ENCODE peak calls at places on chromosomes 12 and 14, in six cellular contexts. H is Panc1, I is SK-N-SH, K is sigmoid colon, P is GM12878, X is transverse colon. Y is an unnamed sample.
A peak's percentile ranks its signal among the peaks of the same experiment; 100 is the strongest.

GRCh38 chr12:77122236-77122635 is 56.9 kb upstream of the E2F7 start:
- DNase-seq in H (peak; percentile 69), X (no peak), P (no peak), I (no peak), K (no peak), Y (no peak)

GRCh38 chr12:68280240-68280639 is 26.8 kb upstream of the IL22 start:
- DNase-seq in X (no peak), I (no peak), P (no peak), K (no peak), H (no peak), Y (no peak)

GRCh38 chr12:115880238-115880637 is 397.3 kb downstream of the MED13L start:
- DNase-seq in X (no peak), P (no peak), H (no peak), I (no peak), K (no peak), Y (no peak)

GRCh38 chr12:131274061-131274460 is 320.4 kb downstream of the ADGRD1 start:
- DNase-seq in K (no peak), H (no peak), I (no peak), P (no peak), X (no peak), Y (no peak)

GRCh38 chr12:63805704-63806672 is 26.3 kb downstream of the RXYLT1 start:
- DNase-seq in I (no peak), K (no peak), H (no peak), X (peak; percentile 37), P (no peak), Y (no peak)

GRCh38 chr12:65123435-65124063 is 2.4 kb upstream of the WIF1 start:
- DNase-seq in X (no peak), I (peak; percentile 15), H (no peak), P (peak; percentile 8), K (no peak), Y (no peak)

GRCh38 chr12:29113101-29113500 is 36.0 kb upstream of the FAR2 start:
- DNase-seq in I (no peak), K (no peak), H (no peak), X (no peak), P (no peak), Y (no peak)

GRCh38 chr14:68987653-68988036 is 8.5 kb upstream of the ACTN1 start:
- DNase-seq in H (no peak), X (no peak), K (no peak), I (peak; percentile 75), P (no peak), Y (no peak)

GRCh38 chr12:14842315-14842714 is 1.0 kb downstream of the ART4 start:
- DNase-seq in P (no peak), K (no peak), H (no peak), I (no peak), X (no peak), Y (no peak)

GRCh38 chr14:93219103-93219726 is 12.2 kb downstream of the UBR7 start:
- DNase-seq in H (no peak), I (peak; percentile 55), X (peak; percentile 46), K (no peak), P (no peak), Y (no peak)

GRCh38 chr12:127150028-127150427 is 1116.9 kb upstream of the TMEM132C start:
- DNase-seq in P (peak; percentile 23), X (no peak), K (no peak), H (no peak), I (no peak), Y (peak; percentile 53)

GRCh38 chr14:68682166-68683103 is 110.4 kb downstream of the ZFP36L1 start:
- DNase-seq in K (peak; percentile 85), P (peak; percentile 48), X (peak; percentile 38), I (no peak), H (no peak), Y (no peak)

GRCh38 chr12:21851151-21851550 is 76.6 kb upstream of the KCNJ8 start:
- DNase-seq in H (no peak), P (no peak), K (no peak), I (no peak), X (no peak), Y (no peak)

GRCh38 chr14:52650774-52651173 is 44.6 kb downstream of the ERO1A start:
- DNase-seq in K (no peak), X (no peak), P (no peak), I (no peak), H (no peak), Y (no peak)

GRCh38 chr12:43832506-43833168 is 3.2 kb upstream of the TMEM117 start:
- DNase-seq in X (no peak), K (no peak), I (no peak), H (no peak), P (no peak), Y (no peak)

GRCh38 chr12:50353869-50354593 is 42.4 kb downstream of the FAM186A start:
- DNase-seq in I (no peak), X (no peak), K (no peak), H (no peak), P (no peak), Y (no peak)

GRCh38 chr12:111412007-111412829 is 6.5 kb downstream of the SH2B3 start:
- DNase-seq in I (peak; percentile 41), P (no peak), X (no peak), K (no peak), H (no peak), Y (no peak)

GRCh38 chr12:13504074-13504473 is 307.5 kb downstream of the EMP1 start:
- DNase-seq in P (no peak), K (no peak), H (no peak), X (no peak), I (no peak), Y (no peak)

DNA sequence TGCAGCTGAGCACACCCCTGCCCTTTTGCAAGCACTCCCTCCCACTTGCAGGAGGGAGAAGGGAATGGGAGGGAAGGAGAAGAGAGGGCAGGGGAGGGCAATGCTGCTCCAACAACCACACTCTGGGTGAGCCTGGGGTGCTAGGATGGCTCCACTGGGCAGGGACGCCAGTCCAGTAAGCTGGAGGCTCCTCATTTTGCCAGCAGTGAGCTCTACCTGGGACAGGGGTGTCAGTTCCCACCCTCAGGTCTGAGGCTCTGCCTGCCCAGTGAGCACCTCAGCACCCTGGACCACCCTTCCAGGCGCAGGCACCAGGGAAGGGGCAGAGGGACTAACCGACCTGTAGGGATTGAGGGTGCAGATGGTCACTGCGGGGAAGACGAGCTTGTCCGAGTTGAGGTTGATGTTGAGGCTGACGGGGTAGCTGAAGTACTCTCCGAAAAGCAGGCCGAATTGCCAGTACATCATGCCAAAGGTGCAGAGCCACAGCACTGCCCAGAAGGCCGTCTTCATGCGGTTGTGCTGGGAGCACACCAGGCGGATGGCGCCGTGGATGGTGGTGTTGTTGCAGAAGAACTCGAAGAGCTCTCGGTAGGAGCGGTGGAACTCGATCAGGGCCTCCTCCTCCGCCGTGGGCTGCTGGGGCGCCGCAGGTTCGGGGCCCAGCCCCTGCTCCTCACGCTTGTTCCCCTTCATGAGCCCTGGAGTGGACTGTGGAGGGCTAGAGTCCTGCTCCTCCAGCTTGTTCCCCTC is 1.2 kb downstream of the SCNN1A start:
- DNase-seq in X (peak; percentile 16), P (no peak), I (no peak), H (no peak), K (peak; percentile 61), Y (no peak)
- TF ChIP-seq POLR2AphosphoS5 in X (no peak), P (no peak), I (no peak), H (no peak), K (no peak), Y (no peak)

GRCh38 chr14:61148742-61149350 is 132.3 kb downstream of the TMEM30B start:
- DNase-seq in K (no peak), I (no peak), X (no peak), H (no peak), P (no peak), Y (peak; percentile 74)

GRCh38 chr14:61147369-61147897 is 133.7 kb downstream of the TMEM30B start:
- DNase-seq in K (no peak), H (no peak), X (no peak), I (no peak), P (no peak), Y (peak; percentile 42)

GRCh38 chr14:61146896-61147295 is 134.2 kb downstream of the TMEM30B start:
- DNase-seq in P (no peak), K (no peak), H (no peak), X (no peak), I (no peak), Y (no peak)

GRCh38 chr14:61149896-61150295 is 131.2 kb downstream of the TMEM30B start:
- DNase-seq in X (no peak), P (no peak), I (no peak), H (no peak), K (no peak), Y (no peak)

DNA sequence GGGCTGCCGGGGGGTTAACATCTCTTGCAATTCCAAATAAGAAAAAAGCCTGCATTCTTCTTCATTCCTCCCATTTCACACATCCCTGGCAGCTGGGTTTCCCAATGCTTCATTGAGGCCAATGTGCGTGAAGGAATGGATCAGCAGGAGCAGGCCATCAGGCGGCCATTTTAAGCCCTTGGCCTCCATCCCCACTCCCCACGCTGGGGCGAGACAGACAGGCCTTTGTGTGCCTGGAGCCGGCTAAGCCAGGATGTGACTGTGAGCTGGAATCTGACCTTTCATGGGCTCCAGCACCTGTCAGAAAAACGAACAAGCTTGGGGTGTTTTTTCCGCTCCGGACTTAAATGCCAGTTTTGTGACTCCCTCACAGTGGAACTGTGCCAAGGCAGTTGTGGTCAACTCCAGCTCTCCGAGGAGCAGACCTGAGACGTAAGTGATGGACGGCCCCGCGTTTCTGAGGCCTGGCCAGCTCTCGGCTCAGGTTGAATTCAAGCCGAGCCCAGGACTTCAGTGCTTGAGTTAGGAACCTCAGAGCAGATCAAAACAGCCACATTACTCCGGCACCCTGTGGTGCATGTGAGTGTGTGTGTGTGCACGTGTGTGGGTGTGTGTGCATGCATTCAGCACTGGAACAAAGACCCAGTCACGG is 133.1 kb downstream of the TMEM30B start:
- DNase-seq in X (no peak), P (no peak), K (peak; percentile 70), I (no peak), H (no peak), Y (peak; percentile 90)
- H3K27ac ChIP-seq in X (no peak overlapping the region), P (no peak overlapping the region), K (peak overlapping the region; percentile 36), I (peak overlapping the region; percentile 99), H (no peak overlapping the region), Y (peak overlapping the region; percentile 74)

DNA sequence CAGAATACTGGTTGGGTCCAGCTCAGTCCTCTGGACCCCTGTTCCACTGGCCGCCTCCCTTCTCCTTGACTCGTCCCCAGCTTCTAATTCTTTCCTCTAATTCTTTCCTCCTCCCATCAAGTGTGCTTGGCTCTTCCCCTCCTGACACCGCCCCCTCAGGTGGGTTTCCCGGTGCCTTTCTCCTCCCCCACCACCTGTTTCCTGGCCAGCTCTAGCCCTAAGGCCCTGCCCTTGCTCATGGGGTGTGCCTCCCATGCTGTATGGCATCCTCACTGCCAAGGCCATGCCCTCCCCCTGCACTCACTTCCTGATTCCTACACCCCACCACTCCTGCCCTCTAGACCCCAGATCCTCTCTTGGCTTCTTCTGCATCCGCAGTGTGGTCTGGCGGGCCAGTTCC is 12.1 kb upstream of the EML1 start:
- DNase-seq in K (no peak), I (no peak), H (no peak), P (no peak), X (no peak), Y (no peak)
- TF ChIP-seq POLR2AphosphoS5 in K (no peak), I (no peak), H (no peak), P (no peak), X (no peak), Y (no peak)

GRCh38 chr14:104115131-104115600 is 23.2 kb upstream of the KIF26A start:
- DNase-seq in K (no peak), I (no peak), H (no peak), P (no peak), X (no peak), Y (no peak)

GRCh38 chr14:104116544-104117340 is 21.6 kb upstream of the KIF26A start:
- DNase-seq in X (peak; percentile 83), H (no peak), I (no peak), P (no peak), K (no peak), Y (no peak)

GRCh38 chr14:104114421-104115130 is 23.8 kb upstream of the KIF26A start:
- DNase-seq in X (no peak), K (no peak), I (peak; percentile 36), H (no peak), P (no peak), Y (no peak)

GRCh38 chr14:104117341-104118005 is 20.9 kb upstream of the KIF26A start:
- DNase-seq in K (no peak), H (no peak), X (no peak), P (no peak), I (peak; percentile 15), Y (no peak)

GRCh38 chr14:104115691-104116543 is 22.5 kb upstream of the KIF26A start:
- DNase-seq in P (no peak), H (no peak), K (no peak), I (peak; percentile 27), X (peak; percentile 53), Y (no peak)
- H3K27ac ChIP-seq in P (no peak overlapping the region), H (no peak overlapping the region), K (no peak overlapping the region), I (no peak overlapping the region), X (peak overlapping the region; percentile 87), Y (no peak overlapping the region)

Y was measured in esophagus muscularis mucosa.